ENCODE peak calls at places on chromosome 11, in eight cellular contexts. One of them, this sample, is unnamed.

GRCh38 chr11:47750725-47751124 is 16.4 kb downstream of the FNBP4 start:
- DNase-seq in H54: no peak
- DNase-seq in stimulated activated CD8-positive, alpha-beta memory T cell treated with anti-CD3 and anti-CD28 coated beads, Interleukin-7, amount 100 ng/mL, for 1 hour: no peak
- DNase-seq in activated T-cell treated with anti-CD3 and anti-CD28 coated beads for 1 hour: no peak
- DNase-seq in frontal cortex: no peak
- DNase-seq in endothelial cell: no peak
- DNase-seq in foreskin fibroblast: no peak
- DNase-seq in amniotic epithelial cell: no peak
- DNase-seq in this sample: no peak

GRCh38 chr11:9731256-9731655 is 67.4 kb downstream of the SWAP70 start:
- DNase-seq in H54: no peak
- DNase-seq in stimulated activated CD8-positive, alpha-beta memory T cell treated with anti-CD3 and anti-CD28 coated beads, Interleukin-7, amount 100 ng/mL, for 1 hour: no peak
- DNase-seq in activated T-cell treated with anti-CD3 and anti-CD28 coated beads for 1 hour: no peak
- DNase-seq in frontal cortex: no peak
- DNase-seq in endothelial cell: no peak
- DNase-seq in foreskin fibroblast: no peak
- DNase-seq in amniotic epithelial cell: no peak
- DNase-seq in this sample: no peak

GRCh38 chr11:26144309-26144690 is 187.6 kb upstream of the ANO3 start:
- DNase-seq in H54: no peak
- DNase-seq in stimulated activated CD8-positive, alpha-beta memory T cell treated with anti-CD3 and anti-CD28 coated beads, Interleukin-7, amount 100 ng/mL, for 1 hour: no peak
- DNase-seq in activated T-cell treated with anti-CD3 and anti-CD28 coated beads for 1 hour: no peak
- DNase-seq in frontal cortex: no peak
- DNase-seq in endothelial cell: no peak
- DNase-seq in foreskin fibroblast: no peak
- DNase-seq in amniotic epithelial cell: peak
- DNase-seq in this sample: no peak

GRCh38 chr11:2534131-2534956 is 89.5 kb downstream of the KCNQ1 start:
- DNase-seq in H54: peak
- DNase-seq in stimulated activated CD8-positive, alpha-beta memory T cell treated with anti-CD3 and anti-CD28 coated beads, Interleukin-7, amount 100 ng/mL, for 1 hour: no peak
- DNase-seq in activated T-cell treated with anti-CD3 and anti-CD28 coated beads for 1 hour: no peak
- DNase-seq in frontal cortex: no peak
- DNase-seq in endothelial cell: no peak
- DNase-seq in foreskin fibroblast: no peak
- DNase-seq in amniotic epithelial cell: peak
- DNase-seq in this sample: no peak

GRCh38 chr11:120304526-120304925 is 20.6 kb upstream of the TLCD5 start:
- DNase-seq in H54: peak
- DNase-seq in stimulated activated CD8-positive, alpha-beta memory T cell treated with anti-CD3 and anti-CD28 coated beads, Interleukin-7, amount 100 ng/mL, for 1 hour: no peak
- DNase-seq in activated T-cell treated with anti-CD3 and anti-CD28 coated beads for 1 hour: no peak
- DNase-seq in frontal cortex: no peak
- DNase-seq in endothelial cell: no peak
- DNase-seq in foreskin fibroblast: no peak
- DNase-seq in amniotic epithelial cell: peak
- DNase-seq in this sample: no peak

GRCh38 chr11:82676483-82677094 is 57.1 kb downstream of the FAM181B start:
- DNase-seq in H54: no peak
- DNase-seq in stimulated activated CD8-positive, alpha-beta memory T cell treated with anti-CD3 and anti-CD28 coated beads, Interleukin-7, amount 100 ng/mL, for 1 hour: no peak
- DNase-seq in activated T-cell treated with anti-CD3 and anti-CD28 coated beads for 1 hour: no peak
- DNase-seq in frontal cortex: no peak
- DNase-seq in endothelial cell: no peak
- DNase-seq in foreskin fibroblast: no peak
- DNase-seq in amniotic epithelial cell: no peak
- DNase-seq in this sample: no peak

GRCh38 chr11:1887451-1888346 is 4.0 kb downstream of the PRR33 start:
- DNase-seq in H54: no peak
- DNase-seq in stimulated activated CD8-positive, alpha-beta memory T cell treated with anti-CD3 and anti-CD28 coated beads, Interleukin-7, amount 100 ng/mL, for 1 hour: no peak
- DNase-seq in activated T-cell treated with anti-CD3 and anti-CD28 coated beads for 1 hour: no peak
- DNase-seq in frontal cortex: no peak
- DNase-seq in endothelial cell: no peak
- DNase-seq in foreskin fibroblast: no peak
- DNase-seq in amniotic epithelial cell: no peak
- DNase-seq in this sample: no peak

GRCh38 chr11:114279778-114280532 is 16.2 kb upstream of the NNMT start:
- DNase-seq in H54: no peak
- DNase-seq in stimulated activated CD8-positive, alpha-beta memory T cell treated with anti-CD3 and anti-CD28 coated beads, Interleukin-7, amount 100 ng/mL, for 1 hour: no peak
- DNase-seq in activated T-cell treated with anti-CD3 and anti-CD28 coated beads for 1 hour: no peak
- DNase-seq in frontal cortex: no peak
- DNase-seq in endothelial cell: no peak
- DNase-seq in foreskin fibroblast: peak
- DNase-seq in amniotic epithelial cell: peak
- DNase-seq in this sample: no peak

GRCh38 chr11:77407613-77408012 is 66.3 kb downstream of the PAK1 start:
- DNase-seq in H54: peak
- DNase-seq in stimulated activated CD8-positive, alpha-beta memory T cell treated with anti-CD3 and anti-CD28 coated beads, Interleukin-7, amount 100 ng/mL, for 1 hour: no peak
- DNase-seq in activated T-cell treated with anti-CD3 and anti-CD28 coated beads for 1 hour: no peak
- DNase-seq in frontal cortex: no peak
- DNase-seq in endothelial cell: no peak
- DNase-seq in foreskin fibroblast: peak
- DNase-seq in amniotic epithelial cell: peak
- DNase-seq in this sample: peak

GRCh38 chr11:34915136-34916013 is 804 bp downstream of the APIP start:
- DNase-seq in H54: no peak
- DNase-seq in stimulated activated CD8-positive, alpha-beta memory T cell treated with anti-CD3 and anti-CD28 coated beads, Interleukin-7, amount 100 ng/mL, for 1 hour: no peak
- DNase-seq in activated T-cell treated with anti-CD3 and anti-CD28 coated beads for 1 hour: no peak
- DNase-seq in frontal cortex: no peak
- DNase-seq in endothelial cell: no peak
- DNase-seq in foreskin fibroblast: peak
- DNase-seq in amniotic epithelial cell: peak
- DNase-seq in this sample: no peak

GRCh38 chr11:128339721-128340271 is 247.6 kb downstream of the ETS1 start:
- DNase-seq in H54: no peak
- DNase-seq in stimulated activated CD8-positive, alpha-beta memory T cell treated with anti-CD3 and anti-CD28 coated beads, Interleukin-7, amount 100 ng/mL, for 1 hour: no peak
- DNase-seq in activated T-cell treated with anti-CD3 and anti-CD28 coated beads for 1 hour: no peak
- DNase-seq in frontal cortex: no peak
- DNase-seq in endothelial cell: no peak
- DNase-seq in foreskin fibroblast: no peak
- DNase-seq in amniotic epithelial cell: no peak
- DNase-seq in this sample: no peak

GRCh38 chr11:30447246-30447645 is 124.3 kb downstream of the ARL14EP start:
- DNase-seq in H54: no peak
- DNase-seq in stimulated activated CD8-positive, alpha-beta memory T cell treated with anti-CD3 and anti-CD28 coated beads, Interleukin-7, amount 100 ng/mL, for 1 hour: no peak
- DNase-seq in activated T-cell treated with anti-CD3 and anti-CD28 coated beads for 1 hour: no peak
- DNase-seq in frontal cortex: no peak
- DNase-seq in endothelial cell: no peak
- DNase-seq in foreskin fibroblast: no peak
- DNase-seq in amniotic epithelial cell: no peak
- DNase-seq in this sample: no peak

GRCh38 chr11:18046116-18046777 is at the start of gene TPH1:
- DNase-seq in H54: no peak
- DNase-seq in stimulated activated CD8-positive, alpha-beta memory T cell treated with anti-CD3 and anti-CD28 coated beads, Interleukin-7, amount 100 ng/mL, for 1 hour: no peak
- DNase-seq in activated T-cell treated with anti-CD3 and anti-CD28 coated beads for 1 hour: no peak
- DNase-seq in frontal cortex: peak
- DNase-seq in endothelial cell: peak
- DNase-seq in foreskin fibroblast: peak
- DNase-seq in amniotic epithelial cell: peak
- DNase-seq in this sample: no peak